ENCODE peak calls at places on chromosomes 1 and 21, in seven cellular contexts. Q, A, L, D, X, N and C are unnamed samples.

GRCh38 chr21:34992736-34993135 is 56.4 kb downstream of the RUNX1 start:
- DNase-seq in N (peak; percentile 48), L (no peak), Q (no peak), D (peak; percentile 40), X (no peak), A (peak; percentile 53), C (peak; percentile 23)

GRCh38 chr1:209076688-209077087 is 506.8 kb upstream of the CAMK1G start:
- DNase-seq in D (peak; percentile 7), N (no peak), L (no peak), A (peak; percentile 10), X (peak; percentile 40), Q (no peak), C (no peak)

GRCh38 chr1:248872752-248873408 is 14.0 kb upstream of the ZNF692 start:
- DNase-seq in D (peak; percentile 63), N (no peak), X (peak; percentile 86), A (peak; percentile 55), Q (peak; percentile 71), L (no peak), C (no peak)

GRCh38 chr1:55056632-55056992 is 17.3 kb downstream of the PCSK9 start:
- DNase-seq in L (no peak), N (no peak), X (no peak), A (no peak), Q (no peak), D (no peak), C (no peak)

GRCh38 chr1:180745098-180745497 is 113.3 kb downstream of the XPR1 start:
- DNase-seq in L (no peak), D (no peak), N (no peak), X (no peak), Q (no peak), A (no peak), C (no peak)

GRCh38 chr1:217525773-217526490 is 105.0 kb downstream of the GPATCH2 start:
- DNase-seq in Q (no peak), D (peak; percentile 35), X (no peak), L (no peak), N (no peak), A (peak; percentile 23), C (no peak)

GRCh38 chr1:165117482-165117881 is 239.0 kb downstream of the LMX1A start:
- DNase-seq in N (no peak), A (no peak), L (no peak), X (no peak), D (no peak), Q (no peak), C (no peak)

GRCh38 chr1:202088216-202088615 is 34.5 kb upstream of the GPR37L1 start:
- DNase-seq in D (no peak), Q (no peak), L (no peak), N (no peak), A (no peak), X (no peak), C (no peak)

GRCh38 chr1:3463891-3464648 is 9.6 kb downstream of the ARHGEF16 start:
- DNase-seq in A (no peak), L (no peak), Q (no peak), N (no peak), D (no peak), X (no peak), C (no peak)

GRCh38 chr1:181784039-181784683 is 277.4 kb downstream of the ZNF648 start:
- DNase-seq in L (no peak), A (no peak), Q (no peak), X (no peak), D (no peak), N (no peak), C (no peak)

GRCh38 chr1:30407030-30407861 is 316.1 kb downstream of the MATN1 start:
- DNase-seq in X (no peak), D (no peak), N (no peak), A (no peak), Q (no peak), L (no peak), C (no peak)

GRCh38 chr1:225818229-225818628 is 8.3 kb downstream of the EPHX1 start:
- DNase-seq in D (no peak), A (no peak), Q (no peak), N (no peak), L (no peak), X (no peak), C (no peak)

GRCh38 chr1:87594736-87595383 is 266.2 kb downstream of the LMO4 start:
- DNase-seq in A (no peak), L (no peak), X (no peak), D (no peak), N (no peak), Q (no peak), C (no peak)

GRCh38 chr1:172338295-172338735 is 82.2 kb upstream of the C1orf105 start:
- DNase-seq in Q (no peak), L (no peak), D (no peak), A (no peak), X (no peak), N (no peak), C (no peak)

GRCh38 chr1:237507005-237507404 is 383.7 kb downstream of the ZP4 start:
- DNase-seq in N (no peak), D (no peak), A (no peak), Q (no peak), L (no peak), X (no peak), C (no peak)

GRCh38 chr1:244173765-244174164 is 122.7 kb downstream of the ZBTB18 start:
- DNase-seq in Q (peak; percentile 55), A (no peak), N (no peak), L (no peak), X (no peak), D (no peak), C (no peak)

GRCh38 chr1:25531082-25531461 is 12.3 kb upstream of the LDLRAP1 start:
- DNase-seq in X (no peak), L (no peak), Q (no peak), N (no peak), D (no peak), A (no peak), C (no peak)

GRCh38 chr21:35075546-35075945 is 26.4 kb upstream of the RUNX1 start:
- DNase-seq in D (peak; percentile 70), A (peak; percentile 62), X (no peak), N (peak; percentile 27), Q (peak; percentile 39), L (peak; percentile 63), C (no peak)

GRCh38 chr1:203628185-203628996 is 1.8 kb downstream of the ATP2B4 start:
- DNase-seq in A (peak; percentile 54), N (no peak), D (peak; percentile 43), Q (peak; percentile 56), X (no peak), L (no peak), C (peak; percentile 31)

GRCh38 chr1:22048351-22049192 is 3.9 kb upstream of the CDC42 start:
- DNase-seq in N (no peak), X (peak; percentile 19), A (peak; percentile 40), D (peak; percentile 63), L (no peak), Q (no peak), C (no peak)